ENCODE peak calls at places on chromosomes 1 and 21, in six cellular contexts. U is endodermal cell, B is A549, Z is breast epithelium, T is ovary, S is lower lobe of right lung. P is an unnamed sample.

GRCh38 chr1:203557390-203557789 is 63.4 kb downstream of the OPTC start:
- DNase-seq in U (no peak), B (no peak), Z (no peak), T (no peak), S (no peak), P (no peak)

GRCh38 chr1:204420039-204421004 is 8.7 kb upstream of the PPP1R15B start:
- DNase-seq in U (no peak), B (no peak), Z (no peak), T (no peak), S (no peak), P (no peak)

GRCh38 chr1:33903210-33903589 is 39.3 kb downstream of the HMGB4 start:
- DNase-seq in U (no peak), B (no peak), Z (no peak), T (no peak), S (no peak), P (no peak)

GRCh38 chr1:235878082-235878781 is 11.5 kb upstream of the LYST start:
- DNase-seq in U (no peak), B (no peak), Z (no peak), T (no peak), S (no peak), P (no peak)

GRCh38 chr1:117828206-117828605 is 101.2 kb downstream of the GDAP2 start:
- DNase-seq in U (no peak), B (no peak), Z (no peak), T (no peak), S (no peak), P (peak; percentile 33)

GRCh38 chr1:91166106-91166712 is 144.4 kb upstream of the ZNF644 start:
- DNase-seq in U (peak; percentile 82), B (peak; percentile 61), Z (no peak), T (peak; percentile 16), S (peak; percentile 67), P (peak; percentile 44)

GRCh38 chr1:246269466-246269865 is 237.6 kb downstream of the SMYD3 start:
- DNase-seq in U (no peak), B (no peak), Z (no peak), T (no peak), S (no peak), P (no peak)

GRCh38 chr21:44547656-44548331 is 3.5 kb downstream of the KRTAP10-2 start:
- DNase-seq in U (no peak), B (no peak), Z (no peak), T (no peak), S (no peak), P (no peak)

GRCh38 chr1:110005971-110006370 is 21.4 kb downstream of the AHCYL1 start:
- DNase-seq in U (no peak), B (no peak), Z (no peak), T (no peak), S (no peak), P (no peak)

GRCh38 chr1:156458181-156458503 is 42.4 kb downstream of the MEF2D start:
- DNase-seq in U (no peak), B (peak; percentile 58), Z (peak; percentile 41), T (no peak), S (no peak), P (no peak)

GRCh38 chr1:1356796-1357401 is 1.5 kb downstream of the MXRA8 start:
- DNase-seq in U (peak; percentile 55), B (no peak), Z (no peak), T (peak; percentile 49), S (no peak), P (peak; percentile 15)

GRCh38 chr1:79224537-79224936 is 218.0 kb upstream of the ADGRL4 start:
- DNase-seq in U (no peak), B (no peak), Z (no peak), T (no peak), S (no peak), P (no peak)

GRCh38 chr1:66380452-66381212 is 153.3 kb upstream of the SGIP1 start:
- DNase-seq in U (no peak), B (no peak), Z (no peak), T (no peak), S (no peak), P (no peak)

GRCh38 chr1:56295949-56296929 is 283.1 kb downstream of the PLPP3 start:
- DNase-seq in U (peak; percentile 64), B (no peak), Z (no peak), T (no peak), S (no peak), P (no peak)

GRCh38 chr1:218377143-218377660 is 32.1 kb downstream of the TGFB2 start:
- DNase-seq in U (no peak), B (peak; percentile 93), Z (no peak), T (no peak), S (no peak), P (no peak)

GRCh38 chr1:40653851-40654537 is 11.5 kb downstream of the RIMS3 start:
- DNase-seq in U (peak; percentile 89), B (no peak), Z (no peak), T (no peak), S (no peak), P (no peak)

GRCh38 chr1:107523061-107523460 is 382.2 kb downstream of the NTNG1 start:
- DNase-seq in U (peak; percentile 71), B (no peak), Z (no peak), T (no peak), S (no peak), P (no peak)
- TF ChIP-seq CTCF in U (peak; percentile 58), B (no peak), Z (no peak), T (no peak), S (no peak), P (no peak)

GRCh38 chr1:12452262-12452661 is 165.7 kb downstream of the DHRS3 start:
- DNase-seq in U (no peak), B (no peak), Z (no peak), T (no peak), S (no peak), P (no peak)
- H3K4me1 ChIP-seq in U (peaks cover 10% of the 10 kb centered on the region), B (peaks cover 51% of the 10 kb centered on the region), Z (peaks cover 17% of the 10 kb centered on the region), T (peaks cover 29% of the 10 kb centered on the region), S (peaks cover 100% of the 10 kb centered on the region), P (no peaks in the 10 kb centered on the region)

GRCh38 chr21:34511154-34511553 is 856 bp downstream of the KCNE1 start:
- DNase-seq in U (no peak), B (no peak), Z (no peak), T (no peak), S (no peak), P (no peak)
- H3K4me3 ChIP-seq in U (no peak overlapping the region), B (no peak overlapping the region), Z (no peak overlapping the region), T (no peak overlapping the region), S (peak overlapping the region; percentile 51), P (no peak overlapping the region)

DNA sequence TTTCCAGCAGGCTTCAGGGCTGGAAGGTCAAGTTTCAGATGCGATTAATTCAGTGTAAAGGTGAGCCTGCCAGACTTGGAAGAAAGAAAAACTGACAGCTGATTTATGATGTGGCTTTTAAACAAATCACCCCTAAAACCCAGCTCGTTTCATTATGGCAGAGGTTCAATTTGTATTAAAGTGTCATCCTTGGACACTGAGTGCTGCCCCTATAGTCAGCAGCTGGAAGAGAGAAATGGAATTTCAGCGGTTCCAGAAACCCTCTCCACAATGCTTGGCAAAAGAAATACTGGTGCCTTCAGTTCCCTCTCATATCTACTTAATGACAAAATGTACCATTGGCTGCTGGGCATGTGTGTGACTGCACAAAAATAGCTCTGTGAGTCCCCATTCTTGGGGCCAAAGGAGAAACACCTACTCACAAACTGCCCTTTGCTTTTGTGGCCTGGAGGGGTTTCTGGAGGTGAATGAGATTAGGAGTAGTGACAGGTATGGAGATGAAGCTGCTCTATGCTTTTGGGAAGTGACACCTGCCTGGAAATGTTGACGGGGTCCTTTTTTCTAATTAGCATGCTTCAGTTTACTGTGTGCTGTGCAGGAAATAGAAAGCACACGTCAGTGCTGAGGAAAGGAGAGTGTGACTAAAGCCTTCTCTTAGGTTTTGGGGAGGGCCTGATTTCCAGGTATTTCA is 95.1 kb upstream of the TSPAN2 start:
- DNase-seq in U (no peak), B (no peak), Z (no peak), T (no peak), S (no peak), P (no peak)
- TF ChIP-seq CTCF in U (peak; percentile 24), B (no peak), Z (no peak), T (no peak), S (no peak), P (no peak)

GRCh38 chr1:154726443-154726842 is 118.5 kb upstream of the ADAR start:
- DNase-seq in U (no peak), B (no peak), Z (no peak), T (no peak), S (no peak), P (no peak)

GRCh38 chr1:154725841-154726240 is 117.9 kb upstream of the ADAR start:
- DNase-seq in U (no peak), B (no peak), Z (no peak), T (no peak), S (no peak), P (no peak)

GRCh38 chr1:154727409-154727808 is 119.4 kb upstream of the ADAR start:
- DNase-seq in U (no peak), B (no peak), Z (no peak), T (no peak), S (no peak), P (no peak)

GRCh38 chr1:154729031-154729442 is 121.1 kb upstream of the ADAR start:
- DNase-seq in U (no peak), B (peak; percentile 36), Z (no peak), T (peak; percentile 26), S (no peak), P (no peak)

DNA sequence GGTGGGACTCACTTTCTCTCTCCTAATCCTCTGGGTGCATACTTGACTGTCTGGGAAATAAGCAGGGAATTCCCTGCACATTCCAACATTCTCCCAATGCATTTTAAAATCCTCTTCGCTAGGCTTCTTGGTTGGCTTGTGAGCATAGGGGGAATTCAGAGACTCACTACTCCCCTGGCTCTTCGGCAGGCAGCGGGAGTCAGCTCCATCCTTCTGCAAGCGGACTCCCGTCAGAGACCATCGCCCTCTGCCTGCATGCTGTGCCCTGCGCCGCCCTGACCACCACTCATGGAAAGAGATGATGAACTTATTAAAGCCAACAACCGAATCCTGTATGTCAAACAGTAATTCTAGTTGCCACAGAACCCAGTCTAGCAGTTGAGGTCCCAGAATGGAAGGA is 118.9 kb upstream of the ADAR start:
- DNase-seq in U (no peak), B (no peak), Z (no peak), T (no peak), S (no peak), P (no peak)
- H3K4me1 ChIP-seq in U (peaks cover 8% of the 10 kb centered on the region), B (peaks cover 24% of the 10 kb centered on the region), Z (peaks cover 9% of the 10 kb centered on the region), T (peaks cover 6% of the 10 kb centered on the region), S (peaks cover 19% of the 10 kb centered on the region), P (peaks cover 11% of the 10 kb centered on the region)

GRCh38 chr1:8875216-8875861 is 3.1 kb downstream of the ENO1 start:
- DNase-seq in U (no peak), B (no peak), Z (no peak), T (no peak), S (no peak), P (no peak)
- H3K4me3 ChIP-seq in U (peak overlapping the region; percentile 95), B (peak overlapping the region; percentile 78), Z (peak overlapping the region; percentile 88), T (no peak overlapping the region), S (peak overlapping the region; percentile 97), P (peak overlapping the region; percentile 81)

DNA sequence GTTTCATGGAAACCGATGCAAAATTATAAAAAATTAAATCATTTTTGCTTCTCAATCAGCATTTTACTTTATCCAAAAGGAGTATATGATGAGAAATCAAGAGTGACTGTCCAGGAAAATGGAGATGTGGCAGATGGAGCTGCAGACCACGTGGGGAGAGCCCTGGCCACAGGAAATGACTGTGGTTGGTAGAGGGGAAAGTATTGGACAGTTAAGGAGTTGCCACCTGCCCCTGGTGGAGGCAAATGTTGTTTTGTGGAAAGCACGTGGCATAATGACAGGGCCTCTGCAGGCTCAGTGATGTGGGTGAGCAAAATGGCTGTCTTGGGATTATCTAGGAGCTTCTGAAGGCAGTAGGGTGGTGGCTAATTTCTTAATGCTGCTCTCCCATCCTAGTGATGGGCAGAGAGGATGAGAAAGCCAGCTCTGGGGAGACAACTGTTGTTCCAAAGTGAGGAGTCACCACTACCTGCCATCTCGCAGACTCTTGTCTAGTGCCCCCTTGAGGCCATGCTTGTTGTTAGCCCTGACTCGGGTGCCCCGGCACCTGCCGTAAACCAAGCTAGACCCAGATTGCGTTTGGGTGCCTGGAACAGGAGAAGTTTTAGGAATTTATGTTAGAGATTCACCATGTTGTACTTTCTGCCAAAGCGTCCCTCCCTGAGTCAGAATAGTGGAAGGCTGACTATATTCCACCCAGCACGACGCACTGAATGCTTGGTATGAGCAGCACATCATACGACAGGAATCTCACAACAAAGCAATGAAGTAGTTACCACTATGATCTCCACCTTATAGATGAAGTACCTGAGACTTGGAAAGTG is 144.0 kb downstream of the ROR1 start:
- DNase-seq in U (peak; percentile 90), B (peak; percentile 51), Z (no peak), T (no peak), S (no peak), P (peak; percentile 13)
- TF ChIP-seq CTCF in U (peak; percentile 86), B (peak; percentile 17), Z (no peak), T (no peak), S (no peak), P (peak; percentile 24)